ENCODE peak calls at places on chromosomes 13 and 19, in four cellular contexts. L is H1, A is GM12878, O is HCT116. I is an unnamed sample.

GRCh38 chr13:49908637-49909036 is 27.5 kb downstream of the SPRYD7 start:
- DNase-seq in L (no peak), A (no peak), O (peak), I (no peak)

GRCh38 chr13:29994911-29995601 is 144.6 kb upstream of the UBL3 start:
- DNase-seq in L (no peak), A (no peak), O (no peak), I (no peak)

GRCh38 chr13:113103646-113104045 is 1.9 kb upstream of the F7 start:
- DNase-seq in L (no peak), A (no peak), O (no peak), I (no peak)

GRCh38 chr13:29266743-29267142 is 328.7 kb downstream of the SLC7A1 start:
- DNase-seq in L (no peak), A (no peak), O (no peak), I (no peak)

GRCh38 chr19:52936151-52936957 is 13.1 kb upstream of the ZNF888 start:
- DNase-seq in L (no peak), A (peak), O (no peak), I (peak)

GRCh38 chr19:34667349-34668076 is 9.4 kb downstream of the SCGB2B2 start:
- DNase-seq in L (no peak), A (no peak), O (no peak), I (no peak)

GRCh38 chr13:57437587-57437986 is 194.0 kb upstream of the PCDH17 start:
- DNase-seq in L (no peak), A (no peak), O (no peak), I (no peak)

GRCh38 chr19:40539070-40539469 is 37.6 kb upstream of the SHKBP1 start:
- DNase-seq in L (no peak), A (no peak), O (no peak), I (no peak)

GRCh38 chr13:60327551-60327950 is 69.5 kb upstream of the TDRD3 start:
- DNase-seq in L (no peak), A (no peak), O (no peak), I (no peak)

GRCh38 chr19:28435551-28436261 is 777.2 kb downstream of the UQCRFS1 start:
- DNase-seq in L (no peak), A (no peak), O (no peak), I (no peak)

GRCh38 chr19:2494447-2495129 is 18.7 kb downstream of the GADD45B start:
- DNase-seq in L (no peak), A (no peak), O (no peak), I (peak)

GRCh38 chr19:2495651-2496316 is 19.9 kb downstream of the GADD45B start:
- DNase-seq in L (no peak), A (no peak), O (no peak), I (no peak)

GRCh38 chr19:2492870-2493269 is 16.9 kb downstream of the GADD45B start:
- DNase-seq in L (no peak), A (no peak), O (no peak), I (no peak)

GRCh38 chr19:2495130-2495641 is 19.3 kb downstream of the GADD45B start:
- DNase-seq in L (no peak), A (no peak), O (no peak), I (peak)

DNA sequence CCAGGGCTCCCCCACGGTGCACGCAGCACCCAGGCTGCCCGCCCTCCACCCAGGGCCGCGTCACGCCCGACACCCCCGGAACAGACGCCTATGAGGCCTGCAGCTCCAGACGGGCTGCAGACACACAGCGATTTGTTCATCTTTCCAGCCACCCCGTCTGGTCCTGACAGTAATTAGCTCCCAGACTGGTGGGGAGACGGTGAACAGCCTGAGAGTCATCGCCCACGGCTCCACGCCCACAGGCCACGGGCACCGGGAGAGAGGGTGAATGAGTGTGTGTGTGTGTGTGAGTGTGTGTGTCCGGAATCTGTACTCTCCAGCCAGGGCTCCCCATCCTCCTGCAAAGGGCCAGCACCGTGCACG is 18.1 kb downstream of the GADD45B start:
- DNase-seq in L (no peak), A (no peak), O (no peak), I (no peak)
- TF ChIP-seq JUND in L (no peak), A (no peak), O (no peak), I (no peak)

GRCh38 chr13:95547531-95548167 is 4.9 kb upstream of the CLDN10 start:
- DNase-seq in L (no peak), A (no peak), O (no peak), I (no peak)
- TF ChIP-seq JUND in L (no peak), A (no peak), O (no peak), I (no peak)

GRCh38 chr19:55635334-55635717 is 5.5 kb upstream of the ZNF580 start:
- DNase-seq in L (no peak), A (no peak), O (no peak), I (no peak)

GRCh38 chr19:55636723-55637122 is 4.1 kb upstream of the ZNF580 start:
- DNase-seq in L (no peak), A (no peak), O (no peak), I (no peak)

GRCh38 chr19:55635856-55636440 is 4.9 kb upstream of the ZNF580 start:
- DNase-seq in L (no peak), A (no peak), O (no peak), I (no peak)

GRCh38 chr19:55633866-55634265 is 6.9 kb upstream of the ZNF580 start:
- DNase-seq in L (no peak), A (no peak), O (no peak), I (no peak)

GRCh38 chr19:55632463-55632834 is 8.1 kb upstream of the ZNF784 start:
- DNase-seq in L (no peak), A (peak), O (peak), I (no peak)
- TF ChIP-seq JUND in L (no peak), A (no peak), O (no peak), I (no peak)

DNA sequence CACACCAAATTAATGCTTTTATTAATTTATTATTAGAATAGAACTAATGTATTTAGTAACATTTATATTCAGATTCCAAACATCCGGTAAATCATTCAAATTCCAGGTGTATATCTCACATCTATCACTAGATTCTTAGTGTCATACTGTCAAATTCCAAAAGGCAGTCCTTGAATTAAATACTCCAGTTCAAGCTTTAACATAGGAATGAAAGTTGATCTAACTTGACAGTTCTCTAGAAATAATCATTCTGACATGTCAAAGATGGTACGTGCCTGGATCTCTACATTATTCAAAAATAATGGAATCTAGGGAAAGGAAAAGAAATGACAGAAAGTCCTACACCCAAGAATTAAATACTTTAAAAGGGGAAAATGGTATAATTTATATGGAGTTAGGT is 1161.5 kb downstream of the PCDH9 start:
- DNase-seq in L (no peak), A (no peak), O (no peak), I (no peak)
- TF ChIP-seq JUND in L (no peak), A (no peak), O (no peak), I (no peak)

GRCh38 chr13:74398599-74398998 is 264.4 kb upstream of the KLF12 start:
- DNase-seq in L (no peak), A (no peak), O (no peak), I (no peak)
- TF ChIP-seq JUND in L (no peak), A (no peak), O (no peak), I (no peak)

DNA sequence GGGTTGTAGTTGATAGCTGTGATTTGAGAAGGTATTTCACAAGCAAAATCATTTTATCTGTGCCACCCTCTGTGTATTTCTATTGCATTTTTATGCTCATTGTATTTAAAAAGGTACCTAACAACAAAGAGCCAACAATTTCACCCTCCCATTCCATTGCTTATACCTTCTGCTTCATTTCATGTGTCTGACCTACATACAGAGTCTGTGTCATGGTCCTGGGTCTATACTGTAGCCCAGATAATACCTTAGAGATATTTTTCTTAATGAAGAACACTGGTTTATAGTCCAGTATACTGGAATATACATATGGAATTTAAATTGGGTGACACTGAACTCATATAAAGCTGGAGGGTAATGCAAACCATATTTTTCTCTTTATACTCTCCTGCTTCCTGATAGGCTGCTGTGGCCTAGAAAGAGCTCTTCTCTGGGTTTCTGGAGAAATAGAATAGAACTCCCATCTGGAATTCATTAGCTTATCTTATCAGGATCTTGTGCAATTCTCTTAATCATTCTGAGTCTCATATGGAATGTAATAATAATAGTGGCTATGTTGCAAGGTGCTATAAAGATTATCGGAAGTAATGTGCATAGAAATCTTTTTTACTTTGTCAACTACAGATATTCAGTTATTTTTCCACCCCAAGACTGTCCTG is 31.8 kb upstream of the SPART start:
- DNase-seq in L (no peak), A (no peak), O (no peak), I (no peak)
- TF ChIP-seq JUND in L (no peak), A (no peak), O (no peak), I (no peak)

DNA sequence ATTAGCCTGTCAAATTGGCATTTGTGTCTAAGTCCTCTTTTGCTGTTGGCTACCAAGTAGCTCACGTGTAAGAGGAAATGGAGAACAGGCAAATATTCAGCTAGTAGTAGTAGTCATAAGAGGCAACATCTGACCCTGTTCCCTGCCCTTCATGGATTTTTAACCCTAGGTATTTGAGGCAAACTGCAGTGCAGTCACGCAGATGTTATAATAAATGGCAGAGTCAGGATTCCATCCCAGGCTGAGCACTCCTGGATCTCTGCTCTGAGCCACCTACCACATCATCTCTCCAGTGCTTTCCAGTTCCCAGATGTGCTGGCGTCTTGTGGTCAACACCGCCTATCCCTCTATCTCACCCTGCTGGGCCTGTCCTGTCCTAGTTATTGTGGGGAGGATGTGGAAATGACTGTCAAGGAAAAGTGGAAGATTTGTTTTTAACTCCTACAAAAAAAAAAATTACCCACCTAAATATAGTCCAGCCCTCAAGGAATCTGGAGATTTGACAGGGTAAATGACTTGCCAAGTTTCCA is 322.8 kb downstream of the GPC6 start:
- DNase-seq in L (no peak), A (no peak), O (no peak), I (no peak)
- TF ChIP-seq JUND in L (no peak), A (no peak), O (no peak), I (no peak)

GRCh38 chr19:17171874-17172273 is 43.3 kb upstream of the USE1 start:
- DNase-seq in L (no peak), A (no peak), O (no peak), I (no peak)

GRCh38 chr19:17165715-17166114 is 49.4 kb upstream of the USE1 start:
- DNase-seq in L (no peak), A (no peak), O (no peak), I (no peak)

GRCh38 chr19:17172624-17173345 is 42.4 kb upstream of the USE1 start:
- DNase-seq in L (no peak), A (no peak), O (no peak), I (peak)

GRCh38 chr19:17170538-17171297 is 44.4 kb upstream of the USE1 start:
- DNase-seq in L (no peak), A (no peak), O (no peak), I (no peak)
- TF ChIP-seq JUND in L (no peak), A (no peak), O (no peak), I (no peak)